ENCODE peak calls at places on chromosomes 2 and 18, in four cellular contexts. One of them, this sample, is unnamed. For H3K36me3, the result is how much of the 10 kb centered on the place peaks cover.

GRCh38 chr2:21754164-21754788 is 630.5 kb downstream of the TDRD15 start:
- DNase-seq in PC-3: no peak
- DNase-seq in right lobe of liver: no peak
- DNase-seq in thoracic aorta: no peak
- DNase-seq in this sample: no peak

GRCh38 chr2:138028538-138028937 is 64.3 kb downstream of the HNMT start:
- DNase-seq in right lobe of liver: peak
- DNase-seq in PC-3: no peak
- DNase-seq in thoracic aorta: no peak
- DNase-seq in this sample: no peak

GRCh38 chr2:226985227-226985946 is 149.5 kb downstream of the RHBDD1 start:
- DNase-seq in right lobe of liver: no peak
- DNase-seq in PC-3: peak
- DNase-seq in thoracic aorta: no peak
- DNase-seq in this sample: no peak

GRCh38 chr18:54357082-54357659 is 487 bp downstream of the STARD6 start:
- DNase-seq in right lobe of liver: no peak
- DNase-seq in thoracic aorta: no peak
- DNase-seq in PC-3: no peak
- DNase-seq in this sample: peak

GRCh38 chr2:232315923-232316299 is 62.6 kb upstream of the ALPP start:
- DNase-seq in right lobe of liver: no peak
- DNase-seq in thoracic aorta: no peak
- DNase-seq in PC-3: no peak
- DNase-seq in this sample: no peak

GRCh38 chr18:79242246-79242645 is 153.5 kb upstream of the NFATC1 start:
- DNase-seq in right lobe of liver: no peak
- DNase-seq in thoracic aorta: no peak
- DNase-seq in PC-3: no peak
- DNase-seq in this sample: no peak

GRCh38 chr2:23561088-23561487 is 176.1 kb downstream of the KLHL29 start:
- DNase-seq in thoracic aorta: no peak
- DNase-seq in PC-3: no peak
- DNase-seq in right lobe of liver: no peak
- DNase-seq in this sample: peak

GRCh38 chr2:9240745-9241144 is 34.1 kb downstream of the ASAP2 start:
- DNase-seq in PC-3: peak
- DNase-seq in right lobe of liver: no peak
- DNase-seq in thoracic aorta: no peak
- DNase-seq in this sample: no peak

GRCh38 chr2:47534179-47534919 is 131.4 kb downstream of the MSH2 start:
- DNase-seq in PC-3: peak
- DNase-seq in thoracic aorta: no peak
- DNase-seq in right lobe of liver: no peak
- DNase-seq in this sample: no peak

GRCh38 chr2:173221081-173221695 is 133.5 kb upstream of the CDCA7 start:
- DNase-seq in thoracic aorta: no peak
- DNase-seq in PC-3: no peak
- DNase-seq in right lobe of liver: no peak
- DNase-seq in this sample: no peak

GRCh38 chr2:40244251-40245010 is 207.5 kb downstream of the SLC8A1 start:
- DNase-seq in thoracic aorta: peak
- DNase-seq in PC-3: peak
- DNase-seq in right lobe of liver: peak
- DNase-seq in this sample: peak

GRCh38 chr2:219908538-219908937 is 281.1 kb downstream of the SLC4A3 start:
- DNase-seq in right lobe of liver: no peak
- DNase-seq in PC-3: peak
- DNase-seq in thoracic aorta: no peak
- DNase-seq in this sample: no peak

GRCh38 chr2:219902870-219903269 is 275.4 kb downstream of the SLC4A3 start:
- DNase-seq in PC-3: no peak
- DNase-seq in thoracic aorta: no peak
- DNase-seq in right lobe of liver: no peak
- DNase-seq in this sample: no peak

GRCh38 chr2:219905640-219906039 is 278.2 kb downstream of the SLC4A3 start:
- DNase-seq in PC-3: no peak
- DNase-seq in right lobe of liver: no peak
- DNase-seq in thoracic aorta: no peak
- DNase-seq in this sample: no peak

GRCh38 chr2:219901155-219901554 is 273.7 kb downstream of the SLC4A3 start:
- DNase-seq in right lobe of liver: no peak
- DNase-seq in PC-3: no peak
- DNase-seq in thoracic aorta: no peak
- DNase-seq in this sample: no peak

DNA sequence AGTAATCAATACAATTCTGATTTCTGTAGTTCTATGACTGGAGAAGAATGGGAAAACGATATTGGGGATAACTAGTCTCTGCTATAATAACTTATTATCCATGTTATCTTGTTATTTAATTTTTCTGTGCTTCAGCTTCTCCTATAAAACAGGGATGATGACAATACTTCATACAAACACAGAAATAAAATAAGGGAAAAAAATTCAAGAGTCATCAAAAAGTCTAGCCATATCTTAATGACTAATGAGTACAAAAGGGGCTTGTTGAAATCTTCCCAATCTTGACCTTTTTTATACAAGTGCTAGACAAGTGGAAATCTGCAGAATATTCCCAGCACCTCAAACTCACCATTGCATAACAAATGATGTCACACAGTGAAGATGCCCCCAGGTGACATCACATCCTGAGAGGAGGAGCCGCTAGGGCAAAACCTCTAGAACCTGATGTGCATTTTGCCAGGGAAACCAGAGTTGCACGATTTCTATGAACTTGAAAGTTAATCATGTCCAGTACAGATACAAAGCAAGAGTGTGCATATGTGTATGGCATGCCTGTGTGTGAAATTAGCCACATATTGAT is 278.8 kb downstream of the SLC4A3 start:
- DNase-seq in right lobe of liver: no peak
- DNase-seq in thoracic aorta: no peak
- DNase-seq in PC-3: no peak
- DNase-seq in this sample: no peak
- H3K36me3 ChIP-seq in right lobe of liver: under half
- H3K36me3 ChIP-seq in thoracic aorta: under half
- H3K36me3 ChIP-seq in PC-3: under half
- H3K36me3 ChIP-seq in this sample: under half

DNA sequence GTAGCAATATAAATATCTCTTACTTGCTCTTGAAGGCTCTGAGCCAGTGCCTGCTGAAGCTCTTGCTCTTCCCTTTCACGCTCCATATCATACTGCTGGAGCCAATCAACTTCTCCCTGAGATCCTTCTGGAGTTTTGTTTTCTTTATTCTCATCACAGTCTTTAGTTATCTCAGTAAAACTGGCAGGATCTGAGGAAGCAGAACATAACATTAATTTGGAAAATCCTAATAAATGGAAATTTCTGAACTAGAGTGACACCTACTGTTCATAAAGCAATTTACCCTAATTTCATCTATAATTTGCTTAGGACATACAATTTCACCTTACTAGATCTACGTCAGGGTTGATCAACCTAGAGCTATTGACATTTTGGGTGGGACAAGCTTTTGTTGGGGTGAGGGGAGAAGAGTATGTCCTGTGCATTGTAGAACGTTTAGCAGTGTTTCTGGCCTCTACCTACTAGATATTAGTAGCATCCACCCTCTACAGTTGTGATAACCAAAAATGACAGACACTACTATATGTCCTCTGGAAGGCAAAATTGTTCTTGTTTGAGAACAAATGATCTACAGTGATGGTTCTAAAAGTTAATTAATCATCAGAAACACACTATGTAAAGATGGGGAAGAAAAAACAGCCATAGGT is 47.2 kb downstream of the VIL1 start:
- DNase-seq in thoracic aorta: no peak
- DNase-seq in PC-3: peak
- DNase-seq in right lobe of liver: no peak
- DNase-seq in this sample: no peak
- TF ChIP-seq CTCF in thoracic aorta: no peak
- TF ChIP-seq CTCF in PC-3: peak
- TF ChIP-seq CTCF in right lobe of liver: peak
- TF ChIP-seq CTCF in this sample: peak

GRCh38 chr18:2704541-2704940 is 49.0 kb downstream of the SMCHD1 start:
- DNase-seq in PC-3: no peak
- DNase-seq in right lobe of liver: no peak
- DNase-seq in thoracic aorta: no peak
- DNase-seq in this sample: no peak
- H3K36me3 ChIP-seq in PC-3: half or more
- H3K36me3 ChIP-seq in right lobe of liver: under half
- H3K36me3 ChIP-seq in thoracic aorta: under half
- H3K36me3 ChIP-seq in this sample: half or more

GRCh38 chr18:49859006-49859359 is 45.6 kb upstream of the ACAA2 start:
- DNase-seq in PC-3: no peak
- DNase-seq in thoracic aorta: no peak
- DNase-seq in right lobe of liver: no peak
- DNase-seq in this sample: no peak
- TF ChIP-seq CTCF in PC-3: no peak
- TF ChIP-seq CTCF in thoracic aorta: peak
- TF ChIP-seq CTCF in right lobe of liver: no peak
- TF ChIP-seq CTCF in this sample: no peak

DNA sequence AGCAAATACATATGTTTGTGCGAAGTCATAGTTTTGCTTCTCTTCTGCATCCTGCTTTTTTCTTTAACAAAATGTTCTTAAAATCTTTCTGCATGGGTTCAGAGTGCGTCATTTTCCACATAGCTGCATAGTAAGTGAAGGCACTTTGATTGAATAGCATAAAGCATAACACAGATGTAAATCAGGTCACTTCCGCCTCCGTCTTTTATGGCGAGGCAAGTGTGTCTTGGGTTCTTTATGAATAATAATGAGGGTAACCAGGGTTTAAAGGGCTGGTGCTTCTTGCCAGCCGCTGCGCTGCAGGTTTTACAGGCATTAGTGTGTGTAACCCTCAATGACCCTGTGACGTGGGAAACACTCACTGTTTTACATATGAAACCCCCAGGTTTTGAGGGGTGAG is 164.2 kb downstream of the MYT1L start:
- DNase-seq in thoracic aorta: no peak
- DNase-seq in PC-3: no peak
- DNase-seq in right lobe of liver: no peak
- DNase-seq in this sample: no peak
- H3K36me3 ChIP-seq in thoracic aorta: under half
- H3K36me3 ChIP-seq in PC-3: under half
- H3K36me3 ChIP-seq in right lobe of liver: under half
- H3K36me3 ChIP-seq in this sample: under half

This sample was measured in heart left ventricle.